ENCODE peak calls at places on chromosome 7, in five cellular contexts. One of them, this sample, is unnamed.
A peak's percentile ranks its signal among the peaks of the same experiment; 100 is the strongest.

GRCh38 chr7:79529896-79530235 is 76.4 kb upstream of the MAGI2 start:
- DNase-seq in OCI-LY7: no peak
- DNase-seq in pancreas: no peak
- DNase-seq in Panc1: no peak
- DNase-seq in tibial nerve: no peak
- DNase-seq in this sample: no peak

GRCh38 chr7:26603631-26604030 is 260.8 kb downstream of the SKAP2 start:
- DNase-seq in Panc1: no peak
- DNase-seq in OCI-LY7: no peak
- DNase-seq in tibial nerve: no peak
- DNase-seq in pancreas: no peak
- DNase-seq in this sample: peak; percentile 75

GRCh38 chr7:47812460-47813136 is 135.7 kb downstream of the PKD1L1 start:
- DNase-seq in OCI-LY7: no peak
- DNase-seq in Panc1: no peak
- DNase-seq in pancreas: no peak
- DNase-seq in tibial nerve: no peak
- DNase-seq in this sample: no peak

GRCh38 chr7:81173766-81174281 is 255.0 kb upstream of the SEMA3C start:
- DNase-seq in Panc1: peak; percentile 38
- DNase-seq in pancreas: no peak
- DNase-seq in tibial nerve: no peak
- DNase-seq in OCI-LY7: no peak
- DNase-seq in this sample: no peak

GRCh38 chr7:138024334-138024691 is 22.4 kb upstream of the CREB3L2 start:
- DNase-seq in tibial nerve: no peak
- DNase-seq in Panc1: no peak
- DNase-seq in OCI-LY7: no peak
- DNase-seq in pancreas: no peak
- DNase-seq in this sample: no peak

GRCh38 chr7:6272481-6273323 is at the start of gene CYTH3:
- DNase-seq in pancreas: peak; percentile 95
- DNase-seq in tibial nerve: peak; percentile 61
- DNase-seq in Panc1: no peak
- DNase-seq in OCI-LY7: peak; percentile 89
- DNase-seq in this sample: peak; percentile 97

GRCh38 chr7:158110661-158111555 is 476.7 kb downstream of the PTPRN2 start:
- DNase-seq in tibial nerve: no peak
- DNase-seq in OCI-LY7: no peak
- DNase-seq in Panc1: no peak
- DNase-seq in pancreas: no peak
- DNase-seq in this sample: no peak

GRCh38 chr7:155115288-155115687 is 45.2 kb downstream of the HTR5A start:
- DNase-seq in pancreas: no peak
- DNase-seq in OCI-LY7: no peak
- DNase-seq in tibial nerve: no peak
- DNase-seq in Panc1: no peak
- DNase-seq in this sample: no peak

GRCh38 chr7:103764887-103765286 is 224.6 kb downstream of the RELN start:
- DNase-seq in pancreas: no peak
- DNase-seq in tibial nerve: no peak
- DNase-seq in Panc1: no peak
- DNase-seq in OCI-LY7: no peak
- DNase-seq in this sample: no peak

GRCh38 chr7:115868369-115868768 is 162.2 kb downstream of the TFEC start:
- DNase-seq in Panc1: no peak
- DNase-seq in OCI-LY7: no peak
- DNase-seq in tibial nerve: no peak
- DNase-seq in pancreas: no peak
- DNase-seq in this sample: no peak

DNA sequence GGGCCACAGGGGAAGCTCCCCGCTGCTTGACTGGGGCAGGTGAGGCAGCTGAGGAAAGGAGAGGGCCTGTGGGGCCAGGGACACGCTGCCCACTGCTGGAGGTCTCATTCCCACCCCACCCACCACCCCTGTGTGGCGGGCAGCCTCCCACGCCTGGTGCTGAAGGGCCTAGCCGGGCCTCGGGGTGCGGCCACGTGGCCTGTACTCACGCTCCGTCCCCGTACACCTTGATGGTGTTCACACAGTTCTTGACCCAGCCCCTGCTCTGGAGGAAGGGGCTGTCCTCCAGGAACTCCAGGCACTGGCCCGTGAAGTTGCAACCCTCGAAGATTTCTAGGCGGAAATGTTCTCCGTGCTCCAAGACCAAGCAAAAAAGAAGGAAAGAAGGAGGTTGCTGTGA is 4.0 kb downstream of the CRYGN start:
- DNase-seq in OCI-LY7: no peak
- DNase-seq in tibial nerve: no peak
- DNase-seq in Panc1: no peak
- DNase-seq in pancreas: no peak
- DNase-seq in this sample: no peak
- H3K27ac ChIP-seq in OCI-LY7: no peak overlapping the region
- H3K27ac ChIP-seq in tibial nerve: peak overlapping the region; percentile 82
- H3K27ac ChIP-seq in Panc1: peak overlapping the region; percentile 29
- H3K27ac ChIP-seq in pancreas: no peak overlapping the region
- H3K27ac ChIP-seq in this sample: no peak overlapping the region

DNA sequence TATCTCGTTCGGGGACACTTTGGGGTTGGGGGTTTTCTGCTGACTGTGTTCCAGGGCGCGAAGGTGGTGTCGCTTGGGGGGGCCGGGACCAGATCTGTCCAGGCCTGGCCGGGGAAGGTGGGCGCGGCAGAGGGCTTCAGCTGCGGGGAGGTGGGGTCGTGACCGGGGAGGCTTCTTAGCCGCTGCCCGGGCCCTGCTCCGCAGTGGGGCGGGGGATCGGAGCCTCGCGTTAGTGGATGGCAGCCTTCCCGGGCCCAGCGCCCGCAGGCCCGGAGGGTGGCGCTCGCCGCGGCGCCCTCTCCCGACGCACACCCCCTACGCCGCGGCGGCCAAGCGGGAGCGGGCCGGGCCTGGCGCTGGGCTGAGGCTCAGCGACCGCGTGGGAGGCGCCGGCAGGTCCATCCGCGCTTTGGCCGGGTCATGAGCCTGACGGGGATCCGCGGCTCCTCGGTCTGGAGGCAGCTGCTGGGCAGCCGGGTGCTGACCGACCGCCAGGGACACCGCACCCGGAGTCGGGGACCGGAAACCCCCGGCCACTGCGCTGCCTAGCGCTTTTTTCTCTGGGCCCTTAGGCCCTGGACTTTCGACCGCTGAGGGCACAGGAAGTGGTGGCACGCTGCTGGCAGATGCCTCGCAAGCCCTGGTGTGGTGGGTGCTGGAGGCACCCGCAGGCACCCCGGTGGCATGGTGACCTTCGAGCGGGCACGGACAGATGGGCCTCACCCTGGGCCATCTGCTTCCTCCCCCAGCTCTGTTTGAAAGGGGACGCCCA is 1.2 kb downstream of the AGAP3 start:
- DNase-seq in OCI-LY7: no peak
- DNase-seq in Panc1: no peak
- DNase-seq in pancreas: peak; percentile 86
- DNase-seq in tibial nerve: peak; percentile 26
- DNase-seq in this sample: peak; percentile 44
- H3K27ac ChIP-seq in OCI-LY7: no peak overlapping the region
- H3K27ac ChIP-seq in Panc1: peak overlapping the region; percentile 77
- H3K27ac ChIP-seq in pancreas: peak overlapping the region; percentile 76
- H3K27ac ChIP-seq in tibial nerve: peak overlapping the region; percentile 85
- H3K27ac ChIP-seq in this sample: peak overlapping the region; percentile 90

DNA sequence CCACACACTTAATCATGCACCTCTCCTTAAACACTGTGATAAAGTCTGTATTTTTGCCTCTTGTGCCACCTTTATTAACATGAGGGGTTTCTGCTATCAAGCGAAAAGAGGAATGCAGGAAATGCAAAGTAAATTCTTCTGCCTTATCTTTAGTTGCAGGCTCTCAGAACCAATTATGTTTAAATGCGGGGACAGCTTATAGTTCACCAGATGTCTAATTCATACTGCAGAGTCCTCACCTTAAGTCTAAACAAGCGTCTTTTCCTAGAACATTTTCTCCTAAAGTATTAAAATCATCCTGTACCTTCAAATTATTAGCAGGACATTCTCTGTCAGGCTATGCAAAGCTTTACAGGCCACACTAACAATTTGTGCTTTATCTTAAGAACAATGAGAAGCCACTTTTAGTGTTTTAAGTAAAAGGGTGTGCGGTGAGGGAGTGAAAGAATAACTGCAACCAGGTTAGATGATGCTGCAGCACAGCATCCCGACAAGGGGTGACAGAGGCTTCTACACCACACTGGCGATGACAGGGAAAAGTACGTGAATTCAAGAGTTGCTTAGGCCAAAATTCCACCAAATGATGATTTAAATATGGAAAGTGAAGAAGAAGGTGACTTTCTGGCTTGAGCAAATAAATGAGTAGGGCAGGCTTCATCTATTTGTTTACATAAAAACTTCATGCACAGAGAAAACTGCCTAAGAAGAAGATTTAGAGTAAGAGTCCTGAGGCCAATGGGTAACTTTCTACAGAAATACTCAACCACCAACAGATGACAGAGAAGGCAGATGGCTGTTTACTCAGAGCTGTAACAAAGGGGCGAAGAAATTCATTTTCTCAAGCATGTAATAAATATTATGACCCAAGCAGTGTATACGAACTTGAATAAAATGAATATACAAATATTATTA is 36.0 kb downstream of the EZH2 start:
- DNase-seq in Panc1: no peak
- DNase-seq in OCI-LY7: no peak
- DNase-seq in tibial nerve: no peak
- DNase-seq in pancreas: no peak
- DNase-seq in this sample: no peak
- H3K27ac ChIP-seq in Panc1: no peak overlapping the region
- H3K27ac ChIP-seq in OCI-LY7: no peak overlapping the region
- H3K27ac ChIP-seq in tibial nerve: no peak overlapping the region
- H3K27ac ChIP-seq in pancreas: no peak overlapping the region
- H3K27ac ChIP-seq in this sample: no peak overlapping the region

DNA sequence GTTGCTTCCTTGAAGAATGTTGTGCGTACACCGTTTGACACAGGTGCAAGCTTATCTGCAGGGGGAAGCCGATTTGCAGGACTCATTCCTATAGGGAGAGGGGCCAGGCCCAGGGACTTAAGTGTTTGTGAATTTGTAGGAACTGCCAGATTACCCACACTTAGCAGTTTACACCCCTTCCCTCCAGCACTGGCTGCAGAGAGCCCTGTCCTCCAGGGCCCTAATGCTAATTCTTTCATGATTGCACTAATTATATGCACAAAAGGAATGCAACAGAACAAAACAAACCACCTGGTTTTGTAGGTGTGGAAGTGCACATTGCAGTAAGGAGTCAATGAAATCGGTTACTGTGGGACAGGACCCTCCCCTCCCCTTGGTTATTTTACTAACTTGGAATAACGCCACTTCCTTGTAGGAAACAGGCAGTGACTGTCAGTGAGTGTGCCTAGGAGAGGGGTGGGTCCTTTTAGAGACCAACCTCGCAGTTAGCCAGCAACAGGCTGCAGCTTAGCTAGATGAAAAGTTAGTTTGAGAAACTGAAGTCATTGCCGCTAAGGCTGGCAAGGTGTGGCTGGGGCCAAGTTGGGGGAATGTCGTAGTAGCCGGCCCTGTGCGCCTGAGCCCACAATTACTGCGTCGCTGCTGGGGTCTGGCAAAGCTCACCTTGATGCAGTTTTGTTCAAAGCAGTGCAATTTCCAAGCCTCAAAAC is 60.6 kb downstream of the CUX1 start:
- DNase-seq in Panc1: no peak
- DNase-seq in pancreas: no peak
- DNase-seq in tibial nerve: no peak
- DNase-seq in OCI-LY7: no peak
- DNase-seq in this sample: no peak
- H3K27ac ChIP-seq in Panc1: no peak overlapping the region
- H3K27ac ChIP-seq in pancreas: no peak overlapping the region
- H3K27ac ChIP-seq in tibial nerve: no peak overlapping the region
- H3K27ac ChIP-seq in OCI-LY7: peak overlapping the region; percentile 97
- H3K27ac ChIP-seq in this sample: peak overlapping the region; percentile 18